ENCODE peak calls at places on chromosomes 16 and 17, in ten cellular contexts. One of them, this sample, is unnamed.

GRCh38 chr16:75260856-75261589 is 9.6 kb upstream of the BCAR1 start:
- DNase-seq in left lung: no peak
- DNase-seq in OCI-LY7: no peak
- DNase-seq in endothelial cell: no peak
- DNase-seq in retinal pigment epithelial cell: peak
- DNase-seq in heart right ventricle: no peak
- DNase-seq in fibroblast of the aortic adventitia: no peak
- DNase-seq in gastrocnemius medialis: no peak
- DNase-seq in breast epithelium: no peak
- DNase-seq in mammary epithelial cell: no peak
- DNase-seq in this sample: no peak

GRCh38 chr16:3659200-3659599 is 4.7 kb downstream of the DNASE1 start:
- DNase-seq in fibroblast of the aortic adventitia: peak
- DNase-seq in gastrocnemius medialis: no peak
- DNase-seq in retinal pigment epithelial cell: no peak
- DNase-seq in left lung: no peak
- DNase-seq in breast epithelium: no peak
- DNase-seq in OCI-LY7: no peak
- DNase-seq in endothelial cell: no peak
- DNase-seq in mammary epithelial cell: no peak
- DNase-seq in heart right ventricle: no peak
- DNase-seq in this sample: no peak

GRCh38 chr17:1078062-1078711 is 81.3 kb downstream of the TIMM22 start:
- DNase-seq in retinal pigment epithelial cell: no peak
- DNase-seq in fibroblast of the aortic adventitia: no peak
- DNase-seq in gastrocnemius medialis: no peak
- DNase-seq in breast epithelium: no peak
- DNase-seq in heart right ventricle: no peak
- DNase-seq in endothelial cell: no peak
- DNase-seq in left lung: peak
- DNase-seq in OCI-LY7: no peak
- DNase-seq in mammary epithelial cell: no peak
- DNase-seq in this sample: no peak

GRCh38 chr17:55527520-55528118 is 16.4 kb upstream of the SMIM36 start:
- DNase-seq in retinal pigment epithelial cell: no peak
- DNase-seq in OCI-LY7: peak
- DNase-seq in left lung: no peak
- DNase-seq in heart right ventricle: no peak
- DNase-seq in endothelial cell: peak
- DNase-seq in breast epithelium: no peak
- DNase-seq in fibroblast of the aortic adventitia: peak
- DNase-seq in mammary epithelial cell: peak
- DNase-seq in gastrocnemius medialis: peak
- DNase-seq in this sample: peak

GRCh38 chr17:30788918-30789317 is 35.6 kb downstream of the CRLF3 start:
- DNase-seq in heart right ventricle: no peak
- DNase-seq in mammary epithelial cell: no peak
- DNase-seq in breast epithelium: no peak
- DNase-seq in left lung: no peak
- DNase-seq in gastrocnemius medialis: no peak
- DNase-seq in fibroblast of the aortic adventitia: peak
- DNase-seq in OCI-LY7: no peak
- DNase-seq in endothelial cell: no peak
- DNase-seq in retinal pigment epithelial cell: no peak
- DNase-seq in this sample: no peak

GRCh38 chr17:694239-694638 is 20.4 kb downstream of the VPS53 start:
- DNase-seq in breast epithelium: no peak
- DNase-seq in retinal pigment epithelial cell: peak
- DNase-seq in gastrocnemius medialis: no peak
- DNase-seq in heart right ventricle: no peak
- DNase-seq in OCI-LY7: no peak
- DNase-seq in left lung: no peak
- DNase-seq in fibroblast of the aortic adventitia: peak
- DNase-seq in mammary epithelial cell: peak
- DNase-seq in endothelial cell: no peak
- DNase-seq in this sample: no peak

GRCh38 chr16:67339453-67339852 is 12.8 kb downstream of the LRRC36 start:
- DNase-seq in left lung: no peak
- DNase-seq in OCI-LY7: peak
- DNase-seq in fibroblast of the aortic adventitia: peak
- DNase-seq in breast epithelium: no peak
- DNase-seq in mammary epithelial cell: no peak
- DNase-seq in gastrocnemius medialis: no peak
- DNase-seq in endothelial cell: no peak
- DNase-seq in retinal pigment epithelial cell: no peak
- DNase-seq in heart right ventricle: no peak
- DNase-seq in this sample: no peak

GRCh38 chr17:40818733-40819527 is 3.5 kb downstream of the KRT10 start:
- DNase-seq in endothelial cell: peak
- DNase-seq in OCI-LY7: peak
- DNase-seq in mammary epithelial cell: peak
- DNase-seq in fibroblast of the aortic adventitia: peak
- DNase-seq in left lung: peak
- DNase-seq in retinal pigment epithelial cell: no peak
- DNase-seq in heart right ventricle: peak
- DNase-seq in breast epithelium: peak
- DNase-seq in gastrocnemius medialis: peak
- DNase-seq in this sample: peak

GRCh38 chr16:54050281-54051210 is 236.0 kb downstream of the IRX3 start:
- DNase-seq in mammary epithelial cell: no peak
- DNase-seq in breast epithelium: no peak
- DNase-seq in left lung: no peak
- DNase-seq in retinal pigment epithelial cell: no peak
- DNase-seq in gastrocnemius medialis: no peak
- DNase-seq in heart right ventricle: no peak
- DNase-seq in endothelial cell: no peak
- DNase-seq in OCI-LY7: no peak
- DNase-seq in fibroblast of the aortic adventitia: no peak
- DNase-seq in this sample: no peak

GRCh38 chr17:75130059-75130631 is 1.4 kb downstream of the NT5C start:
- DNase-seq in endothelial cell: no peak
- DNase-seq in retinal pigment epithelial cell: no peak
- DNase-seq in OCI-LY7: no peak
- DNase-seq in left lung: no peak
- DNase-seq in gastrocnemius medialis: no peak
- DNase-seq in heart right ventricle: no peak
- DNase-seq in mammary epithelial cell: no peak
- DNase-seq in breast epithelium: no peak
- DNase-seq in fibroblast of the aortic adventitia: no peak
- DNase-seq in this sample: no peak

GRCh38 chr16:30870904-30871303 is 23.0 kb downstream of the BCL7C start:
- DNase-seq in endothelial cell: no peak
- DNase-seq in heart right ventricle: no peak
- DNase-seq in breast epithelium: no peak
- DNase-seq in gastrocnemius medialis: no peak
- DNase-seq in retinal pigment epithelial cell: no peak
- DNase-seq in OCI-LY7: no peak
- DNase-seq in mammary epithelial cell: no peak
- DNase-seq in left lung: no peak
- DNase-seq in fibroblast of the aortic adventitia: no peak
- DNase-seq in this sample: no peak

GRCh38 chr16:6095414-6095813 is 997.8 kb upstream of the EEF2KMT start:
- DNase-seq in gastrocnemius medialis: no peak
- DNase-seq in retinal pigment epithelial cell: no peak
- DNase-seq in breast epithelium: no peak
- DNase-seq in heart right ventricle: no peak
- DNase-seq in endothelial cell: no peak
- DNase-seq in OCI-LY7: no peak
- DNase-seq in left lung: no peak
- DNase-seq in mammary epithelial cell: no peak
- DNase-seq in fibroblast of the aortic adventitia: no peak
- DNase-seq in this sample: no peak

GRCh38 chr17:76088868-76089576 is 10.0 kb downstream of the ZACN start:
- DNase-seq in OCI-LY7: no peak
- DNase-seq in fibroblast of the aortic adventitia: no peak
- DNase-seq in endothelial cell: no peak
- DNase-seq in left lung: no peak
- DNase-seq in heart right ventricle: no peak
- DNase-seq in mammary epithelial cell: no peak
- DNase-seq in gastrocnemius medialis: no peak
- DNase-seq in retinal pigment epithelial cell: no peak
- DNase-seq in breast epithelium: no peak
- DNase-seq in this sample: no peak

GRCh38 chr16:70713342-70713741 is 27.5 kb upstream of the MTSS2 start:
- DNase-seq in retinal pigment epithelial cell: no peak
- DNase-seq in mammary epithelial cell: no peak
- DNase-seq in breast epithelium: no peak
- DNase-seq in gastrocnemius medialis: no peak
- DNase-seq in fibroblast of the aortic adventitia: no peak
- DNase-seq in heart right ventricle: no peak
- DNase-seq in endothelial cell: no peak
- DNase-seq in left lung: no peak
- DNase-seq in OCI-LY7: no peak
- DNase-seq in this sample: no peak

GRCh38 chr16:69476920-69477418 is 52.5 kb downstream of the CYB5B start:
- DNase-seq in mammary epithelial cell: peak
- DNase-seq in fibroblast of the aortic adventitia: peak
- DNase-seq in endothelial cell: no peak
- DNase-seq in heart right ventricle: no peak
- DNase-seq in retinal pigment epithelial cell: no peak
- DNase-seq in left lung: no peak
- DNase-seq in breast epithelium: no peak
- DNase-seq in OCI-LY7: no peak
- DNase-seq in gastrocnemius medialis: no peak
- DNase-seq in this sample: no peak

GRCh38 chr17:55320594-55321506 is 56.1 kb downstream of the HLF start:
- DNase-seq in endothelial cell: no peak
- DNase-seq in retinal pigment epithelial cell: no peak
- DNase-seq in gastrocnemius medialis: peak
- DNase-seq in fibroblast of the aortic adventitia: no peak
- DNase-seq in breast epithelium: peak
- DNase-seq in mammary epithelial cell: peak
- DNase-seq in left lung: no peak
- DNase-seq in heart right ventricle: no peak
- DNase-seq in OCI-LY7: no peak
- DNase-seq in this sample: no peak

GRCh38 chr17:36534117-36534880 is at the start of gene MYO19:
- DNase-seq in heart right ventricle: peak
- DNase-seq in gastrocnemius medialis: peak
- DNase-seq in endothelial cell: peak
- DNase-seq in breast epithelium: peak
- DNase-seq in retinal pigment epithelial cell: no peak
- DNase-seq in OCI-LY7: peak
- DNase-seq in left lung: peak
- DNase-seq in mammary epithelial cell: peak
- DNase-seq in fibroblast of the aortic adventitia: peak
- DNase-seq in this sample: peak

GRCh38 chr16:18975109-18975508 is 8.6 kb upstream of the TMC7 start:
- DNase-seq in retinal pigment epithelial cell: no peak
- DNase-seq in endothelial cell: no peak
- DNase-seq in gastrocnemius medialis: no peak
- DNase-seq in left lung: no peak
- DNase-seq in breast epithelium: no peak
- DNase-seq in heart right ventricle: no peak
- DNase-seq in OCI-LY7: no peak
- DNase-seq in mammary epithelial cell: no peak
- DNase-seq in fibroblast of the aortic adventitia: no peak
- DNase-seq in this sample: no peak

GRCh38 chr17:70100983-70101382 is 26.0 kb downstream of the KCNJ16 start:
- DNase-seq in breast epithelium: no peak
- DNase-seq in gastrocnemius medialis: no peak
- DNase-seq in heart right ventricle: no peak
- DNase-seq in endothelial cell: no peak
- DNase-seq in fibroblast of the aortic adventitia: peak
- DNase-seq in OCI-LY7: no peak
- DNase-seq in retinal pigment epithelial cell: no peak
- DNase-seq in mammary epithelial cell: no peak
- DNase-seq in left lung: no peak
- DNase-seq in this sample: no peak
- TF ChIP-seq CTCF in breast epithelium: no peak
- TF ChIP-seq CTCF in gastrocnemius medialis: no peak
- TF ChIP-seq CTCF in heart right ventricle: no peak
- TF ChIP-seq CTCF in endothelial cell: no peak
- TF ChIP-seq CTCF in fibroblast of the aortic adventitia: peak
- TF ChIP-seq CTCF in OCI-LY7: peak
- TF ChIP-seq CTCF in retinal pigment epithelial cell: no peak
- TF ChIP-seq CTCF in mammary epithelial cell: peak
- TF ChIP-seq CTCF in left lung: no peak
- TF ChIP-seq CTCF in this sample: no peak

DNA sequence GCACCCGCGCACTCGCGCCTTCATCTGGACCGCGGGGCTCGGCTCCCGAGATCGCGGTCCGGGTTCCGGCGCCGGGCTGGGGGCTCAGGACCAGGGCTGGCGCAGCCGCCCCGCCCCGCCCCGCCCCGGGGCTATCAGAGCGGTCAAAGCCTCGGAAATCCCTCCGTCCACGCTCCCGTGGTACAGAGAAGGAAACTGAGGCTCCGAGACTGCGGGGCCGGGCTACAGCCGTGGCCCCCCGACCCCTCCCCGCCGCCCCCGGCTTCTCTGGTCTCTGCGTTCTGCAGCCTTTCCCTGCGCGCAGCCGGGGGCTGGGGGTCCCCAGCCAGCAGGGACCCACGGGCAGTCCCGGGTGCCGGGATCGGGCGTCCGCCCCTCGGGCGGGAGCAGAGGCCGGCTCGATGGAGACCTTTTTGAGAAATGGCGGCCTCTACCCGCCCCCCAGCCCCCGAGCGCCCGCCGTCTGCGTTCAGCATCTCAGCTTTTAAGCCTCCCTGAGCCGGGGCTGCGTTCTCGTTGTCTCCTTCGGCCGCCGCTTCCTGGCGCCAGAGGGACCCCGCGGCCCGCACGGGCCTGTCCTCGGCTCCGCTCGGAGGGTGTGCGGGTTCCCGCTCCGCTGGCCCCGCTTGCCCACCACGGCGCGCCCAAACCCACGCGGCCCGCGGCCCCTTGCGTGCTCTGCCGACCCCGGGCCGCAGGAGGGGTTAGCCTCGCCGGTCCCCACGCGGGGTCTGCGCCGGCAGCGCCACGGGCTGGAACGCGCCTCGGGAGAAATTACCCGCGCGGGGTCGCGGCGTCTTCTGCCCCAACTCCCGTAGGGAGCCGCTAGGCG is 1.5 kb upstream of the NPTX1 start:
- DNase-seq in gastrocnemius medialis: no peak
- DNase-seq in heart right ventricle: no peak
- DNase-seq in mammary epithelial cell: peak
- DNase-seq in breast epithelium: no peak
- DNase-seq in fibroblast of the aortic adventitia: peak
- DNase-seq in retinal pigment epithelial cell: no peak
- DNase-seq in left lung: no peak
- DNase-seq in endothelial cell: peak
- DNase-seq in OCI-LY7: no peak
- DNase-seq in this sample: no peak
- TF ChIP-seq CTCF in gastrocnemius medialis: peak
- TF ChIP-seq CTCF in heart right ventricle: peak
- TF ChIP-seq CTCF in mammary epithelial cell: peak
- TF ChIP-seq CTCF in breast epithelium: peak
- TF ChIP-seq CTCF in fibroblast of the aortic adventitia: peak
- TF ChIP-seq CTCF in retinal pigment epithelial cell: peak
- TF ChIP-seq CTCF in left lung: peak
- TF ChIP-seq CTCF in endothelial cell: no peak
- TF ChIP-seq CTCF in OCI-LY7: no peak
- TF ChIP-seq CTCF in this sample: no peak

GRCh38 chr17:19992803-19993713 is 15.4 kb upstream of the AKAP10 start:
- DNase-seq in retinal pigment epithelial cell: peak
- DNase-seq in endothelial cell: peak
- DNase-seq in fibroblast of the aortic adventitia: peak
- DNase-seq in left lung: peak
- DNase-seq in gastrocnemius medialis: peak
- DNase-seq in mammary epithelial cell: peak
- DNase-seq in heart right ventricle: peak
- DNase-seq in breast epithelium: peak
- DNase-seq in OCI-LY7: peak
- DNase-seq in this sample: peak
- TF ChIP-seq CTCF in retinal pigment epithelial cell: peak
- TF ChIP-seq CTCF in endothelial cell: peak
- TF ChIP-seq CTCF in fibroblast of the aortic adventitia: peak
- TF ChIP-seq CTCF in left lung: peak
- TF ChIP-seq CTCF in gastrocnemius medialis: peak
- TF ChIP-seq CTCF in mammary epithelial cell: peak
- TF ChIP-seq CTCF in heart right ventricle: peak
- TF ChIP-seq CTCF in breast epithelium: peak
- TF ChIP-seq CTCF in OCI-LY7: peak
- TF ChIP-seq CTCF in this sample: peak

GRCh38 chr17:42980766-42981397 is 517 bp downstream of the RUNDC1 start:
- DNase-seq in OCI-LY7: peak
- DNase-seq in left lung: peak
- DNase-seq in endothelial cell: peak
- DNase-seq in breast epithelium: no peak
- DNase-seq in gastrocnemius medialis: peak
- DNase-seq in fibroblast of the aortic adventitia: peak
- DNase-seq in heart right ventricle: peak
- DNase-seq in retinal pigment epithelial cell: no peak
- DNase-seq in mammary epithelial cell: peak
- DNase-seq in this sample: peak
- TF ChIP-seq CTCF in OCI-LY7: peak
- TF ChIP-seq CTCF in left lung: no peak
- TF ChIP-seq CTCF in endothelial cell: no peak
- TF ChIP-seq CTCF in breast epithelium: no peak
- TF ChIP-seq CTCF in gastrocnemius medialis: peak
- TF ChIP-seq CTCF in fibroblast of the aortic adventitia: no peak
- TF ChIP-seq CTCF in heart right ventricle: no peak
- TF ChIP-seq CTCF in retinal pigment epithelial cell: peak
- TF ChIP-seq CTCF in mammary epithelial cell: peak
- TF ChIP-seq CTCF in this sample: peak